ENCODE peak calls at places on chromosomes 11 and 22, in four cellular contexts. One of them, this sample, is unnamed.

GRCh38 chr11:16293204-16293681 is 63.1 kb downstream of the SOX6 start:
- DNase-seq in sigmoid colon: no peak
- DNase-seq in Panc1: no peak
- DNase-seq in prostate gland: no peak
- DNase-seq in this sample: no peak

GRCh38 chr22:27122561-27122960 is 465.2 kb downstream of the MIAT start:
- DNase-seq in prostate gland: no peak
- DNase-seq in Panc1: no peak
- DNase-seq in sigmoid colon: no peak
- DNase-seq in this sample: no peak

GRCh38 chr22:49960967-49961600 is 512 bp downstream of the PIM3 start:
- DNase-seq in sigmoid colon: peak; percentile 76
- DNase-seq in Panc1: no peak
- DNase-seq in prostate gland: peak; percentile 33
- DNase-seq in this sample: no peak

GRCh38 chr11:102458531-102458930 is 6.0 kb upstream of the TMEM123 start:
- DNase-seq in prostate gland: no peak
- DNase-seq in sigmoid colon: no peak
- DNase-seq in Panc1: no peak
- DNase-seq in this sample: no peak

GRCh38 chr11:107249054-107249453 is 208.6 kb downstream of the CWF19L2 start:
- DNase-seq in prostate gland: no peak
- DNase-seq in sigmoid colon: no peak
- DNase-seq in Panc1: no peak
- DNase-seq in this sample: no peak

GRCh38 chr22:26431151-26431995 is 2.3 kb downstream of the ASPHD2 start:
- DNase-seq in Panc1: no peak
- DNase-seq in sigmoid colon: no peak
- DNase-seq in prostate gland: no peak
- DNase-seq in this sample: no peak

GRCh38 chr22:43000441-43001175 is 14.3 kb downstream of the PACSIN2 start:
- DNase-seq in Panc1: no peak
- DNase-seq in sigmoid colon: peak; percentile 53
- DNase-seq in prostate gland: no peak
- DNase-seq in this sample: peak; percentile 24

GRCh38 chr11:116853461-116854073 is 16.1 kb upstream of the APOA1 start:
- DNase-seq in Panc1: peak; percentile 41
- DNase-seq in prostate gland: no peak
- DNase-seq in sigmoid colon: no peak
- DNase-seq in this sample: peak; percentile 89

GRCh38 chr11:123483465-123483864 is 53.4 kb downstream of the GRAMD1B start:
- DNase-seq in prostate gland: no peak
- DNase-seq in sigmoid colon: no peak
- DNase-seq in Panc1: no peak
- DNase-seq in this sample: no peak

GRCh38 chr11:10205928-10206327 is 88.1 kb downstream of the SBF2 start:
- DNase-seq in Panc1: no peak
- DNase-seq in prostate gland: no peak
- DNase-seq in sigmoid colon: no peak
- DNase-seq in this sample: no peak

GRCh38 chr11:57792060-57792541 is 30.5 kb downstream of the CTNND1 start:
- DNase-seq in Panc1: no peak
- DNase-seq in prostate gland: peak; percentile 39
- DNase-seq in sigmoid colon: peak; percentile 80
- DNase-seq in this sample: peak; percentile 97

GRCh38 chr11:8202428-8203160 is 33.8 kb upstream of the RIC3 start:
- DNase-seq in Panc1: no peak
- DNase-seq in sigmoid colon: no peak
- DNase-seq in prostate gland: no peak
- DNase-seq in this sample: no peak

GRCh38 chr11:8217926-8218325 is 45.8 kb downstream of the LMO1 start:
- DNase-seq in Panc1: no peak
- DNase-seq in prostate gland: no peak
- DNase-seq in sigmoid colon: no peak
- DNase-seq in this sample: no peak

GRCh38 chr11:71370895-71371673 is 77.1 kb downstream of the DHCR7 start:
- DNase-seq in Panc1: no peak
- DNase-seq in sigmoid colon: no peak
- DNase-seq in prostate gland: no peak
- DNase-seq in this sample: no peak

GRCh38 chr11:93945596-93945995 is 75.6 kb upstream of the HEPHL1 start:
- DNase-seq in prostate gland: no peak
- DNase-seq in sigmoid colon: no peak
- DNase-seq in Panc1: no peak
- DNase-seq in this sample: no peak

GRCh38 chr11:132072044-132072879 is 701.8 kb downstream of the NTM start:
- DNase-seq in prostate gland: no peak
- DNase-seq in sigmoid colon: no peak
- DNase-seq in Panc1: no peak
- DNase-seq in this sample: no peak

GRCh38 chr11:118287006-118287405 is 17.5 kb upstream of the CD3E start:
- DNase-seq in Panc1: no peak
- DNase-seq in sigmoid colon: no peak
- DNase-seq in prostate gland: no peak
- DNase-seq in this sample: no peak

GRCh38 chr11:91653091-91653754 is 571.4 kb upstream of the FAT3 start:
- DNase-seq in prostate gland: no peak
- DNase-seq in sigmoid colon: peak; percentile 61
- DNase-seq in Panc1: no peak
- DNase-seq in this sample: no peak

GRCh38 chr22:24290459-24290858 is 19.8 kb downstream of the SPECC1L start:
- DNase-seq in prostate gland: no peak
- DNase-seq in sigmoid colon: no peak
- DNase-seq in Panc1: no peak
- DNase-seq in this sample: no peak

GRCh38 chr11:17298302-17298701 is 21.8 kb downstream of the NUCB2 start:
- DNase-seq in Panc1: no peak
- DNase-seq in prostate gland: no peak
- DNase-seq in sigmoid colon: no peak
- DNase-seq in this sample: no peak

GRCh38 chr22:24133187-24133965 is 47.9 kb upstream of the SUSD2 start:
- DNase-seq in Panc1: no peak
- DNase-seq in prostate gland: no peak
- DNase-seq in sigmoid colon: peak; percentile 75
- DNase-seq in this sample: no peak

GRCh38 chr11:76266269-76266668 is 60.0 kb upstream of the WNT11 start:
- DNase-seq in Panc1: peak; percentile 18
- DNase-seq in prostate gland: no peak
- DNase-seq in sigmoid colon: peak; percentile 74
- DNase-seq in this sample: no peak

GRCh38 chr11:46693597-46694012 is 6.8 kb downstream of the ARHGAP1 start:
- DNase-seq in sigmoid colon: no peak
- DNase-seq in prostate gland: no peak
- DNase-seq in Panc1: no peak
- DNase-seq in this sample: no peak

GRCh38 chr11:1303973-1304372 is 5.5 kb downstream of the TOLLIP start:
- DNase-seq in Panc1: no peak
- DNase-seq in sigmoid colon: peak; percentile 82
- DNase-seq in prostate gland: peak; percentile 58
- DNase-seq in this sample: no peak

GRCh38 chr22:45671051-45671782 is 417 bp upstream of the ATXN10 start:
- DNase-seq in prostate gland: no peak
- DNase-seq in sigmoid colon: peak; percentile 73
- DNase-seq in Panc1: no peak
- DNase-seq in this sample: no peak

GRCh38 chr11:133957926-133958325 is 1.2 kb upstream of the IGSF9B start:
- DNase-seq in prostate gland: no peak
- DNase-seq in sigmoid colon: no peak
- DNase-seq in Panc1: no peak
- DNase-seq in this sample: no peak

GRCh38 chr11:126542621-126543020 is 187.1 kb downstream of the ST3GAL4 start:
- DNase-seq in sigmoid colon: no peak
- DNase-seq in prostate gland: no peak
- DNase-seq in Panc1: no peak
- DNase-seq in this sample: no peak

GRCh38 chr11:126545057-126545555 is 189.6 kb downstream of the ST3GAL4 start:
- DNase-seq in sigmoid colon: no peak
- DNase-seq in prostate gland: peak; percentile 69
- DNase-seq in Panc1: no peak
- DNase-seq in this sample: no peak

GRCh38 chr11:126546191-126546590 is 190.7 kb downstream of the ST3GAL4 start:
- DNase-seq in Panc1: no peak
- DNase-seq in prostate gland: no peak
- DNase-seq in sigmoid colon: no peak
- DNase-seq in this sample: no peak

GRCh38 chr11:126543691-126544090 is 188.2 kb downstream of the ST3GAL4 start:
- DNase-seq in prostate gland: peak; percentile 9
- DNase-seq in sigmoid colon: no peak
- DNase-seq in Panc1: no peak
- DNase-seq in this sample: no peak

GRCh38 chr11:126544311-126545056 is 189.0 kb downstream of the ST3GAL4 start:
- DNase-seq in sigmoid colon: peak; percentile 78
- DNase-seq in prostate gland: peak; percentile 88
- DNase-seq in Panc1: no peak
- DNase-seq in this sample: no peak
- H3K4me3 ChIP-seq in sigmoid colon: no peak overlapping the region
- H3K4me3 ChIP-seq in prostate gland: no peak overlapping the region
- H3K4me3 ChIP-seq in Panc1: no peak overlapping the region
- H3K4me3 ChIP-seq in this sample: no peak overlapping the region

GRCh38 chr22:37632174-37633081 is 7.0 kb upstream of the SH3BP1 start:
- DNase-seq in Panc1: no peak
- DNase-seq in prostate gland: no peak
- DNase-seq in sigmoid colon: no peak
- DNase-seq in this sample: no peak

GRCh38 chr22:37635157-37635556 is 4.3 kb upstream of the SH3BP1 start:
- DNase-seq in sigmoid colon: no peak
- DNase-seq in Panc1: no peak
- DNase-seq in prostate gland: no peak
- DNase-seq in this sample: no peak

GRCh38 chr22:37634505-37635002 is 4.9 kb upstream of the SH3BP1 start:
- DNase-seq in sigmoid colon: no peak
- DNase-seq in prostate gland: no peak
- DNase-seq in Panc1: no peak
- DNase-seq in this sample: peak; percentile 57

GRCh38 chr22:37633082-37633692 is 6.3 kb upstream of the SH3BP1 start:
- DNase-seq in prostate gland: no peak
- DNase-seq in Panc1: no peak
- DNase-seq in sigmoid colon: no peak
- DNase-seq in this sample: no peak

DNA sequence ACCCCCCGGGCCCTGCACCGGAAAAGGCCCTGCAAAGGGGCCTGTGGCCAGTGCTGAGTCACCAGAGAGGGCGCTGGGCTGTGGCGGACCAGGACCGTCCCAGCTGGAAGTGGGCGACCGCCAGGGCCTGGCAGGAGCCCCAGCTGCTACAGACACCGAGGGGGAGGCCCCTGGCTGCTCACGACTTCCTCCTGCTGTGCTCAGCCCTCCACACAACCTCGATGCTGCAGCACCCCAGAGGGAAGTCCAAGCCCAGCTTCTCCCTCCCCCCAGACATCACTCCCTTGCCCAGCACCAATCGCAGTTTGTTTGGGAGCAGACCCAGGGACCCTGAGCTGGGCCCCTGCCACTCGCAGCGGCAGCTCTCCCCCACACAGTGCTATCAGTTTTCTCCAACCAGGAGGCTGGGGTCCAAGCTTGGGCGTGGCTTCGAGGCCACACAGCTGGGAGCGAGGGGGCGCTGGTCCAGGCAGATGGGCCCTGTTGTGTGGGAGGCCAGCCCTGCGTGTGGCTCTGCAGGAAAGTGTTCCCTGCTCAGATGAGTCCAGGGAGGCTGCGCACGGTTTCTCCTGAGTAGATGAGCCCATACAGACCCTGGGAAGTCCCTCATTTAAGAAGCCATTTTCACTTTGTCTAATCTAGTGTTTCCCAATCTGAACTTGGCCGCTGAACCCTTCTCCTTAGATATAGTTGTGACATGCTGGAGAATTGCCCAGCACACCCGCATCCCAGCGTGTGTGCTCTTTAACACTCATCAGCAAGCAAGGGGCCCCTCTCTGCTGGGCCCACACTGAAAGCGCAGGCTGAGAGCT is 5.6 kb upstream of the SH3BP1 start:
- DNase-seq in prostate gland: peak; percentile 40
- DNase-seq in sigmoid colon: peak; percentile 95
- DNase-seq in Panc1: no peak
- DNase-seq in this sample: peak; percentile 97
- TF ChIP-seq POLR2AphosphoS5 in prostate gland: no peak
- TF ChIP-seq POLR2AphosphoS5 in sigmoid colon: no peak
- TF ChIP-seq POLR2AphosphoS5 in Panc1: no peak
- TF ChIP-seq POLR2AphosphoS5 in this sample: peak; percentile 86

GRCh38 chr22:37308385-37309200 is 26.3 kb downstream of the CYTH4 start:
- DNase-seq in sigmoid colon: no peak
- DNase-seq in Panc1: no peak
- DNase-seq in prostate gland: no peak
- DNase-seq in this sample: no peak
- H3K4me3 ChIP-seq in sigmoid colon: no peak overlapping the region
- H3K4me3 ChIP-seq in Panc1: no peak overlapping the region
- H3K4me3 ChIP-seq in prostate gland: no peak overlapping the region
- H3K4me3 ChIP-seq in this sample: no peak overlapping the region

GRCh38 chr22:41369089-41369745 is 12.5 kb upstream of the TEF start:
- DNase-seq in sigmoid colon: no peak
- DNase-seq in Panc1: no peak
- DNase-seq in prostate gland: no peak
- DNase-seq in this sample: no peak

GRCh38 chr22:41368543-41368817 is 13.3 kb upstream of the TEF start:
- DNase-seq in prostate gland: no peak
- DNase-seq in sigmoid colon: no peak
- DNase-seq in Panc1: no peak
- DNase-seq in this sample: no peak

GRCh38 chr22:41366323-41367014 is 15.3 kb upstream of the TEF start:
- DNase-seq in prostate gland: no peak
- DNase-seq in sigmoid colon: no peak
- DNase-seq in Panc1: no peak
- DNase-seq in this sample: no peak

GRCh38 chr22:41367039-41367679 is 14.6 kb upstream of the TEF start:
- DNase-seq in Panc1: no peak
- DNase-seq in prostate gland: peak; percentile 94
- DNase-seq in sigmoid colon: peak; percentile 99
- DNase-seq in this sample: peak; percentile 94

DNA sequence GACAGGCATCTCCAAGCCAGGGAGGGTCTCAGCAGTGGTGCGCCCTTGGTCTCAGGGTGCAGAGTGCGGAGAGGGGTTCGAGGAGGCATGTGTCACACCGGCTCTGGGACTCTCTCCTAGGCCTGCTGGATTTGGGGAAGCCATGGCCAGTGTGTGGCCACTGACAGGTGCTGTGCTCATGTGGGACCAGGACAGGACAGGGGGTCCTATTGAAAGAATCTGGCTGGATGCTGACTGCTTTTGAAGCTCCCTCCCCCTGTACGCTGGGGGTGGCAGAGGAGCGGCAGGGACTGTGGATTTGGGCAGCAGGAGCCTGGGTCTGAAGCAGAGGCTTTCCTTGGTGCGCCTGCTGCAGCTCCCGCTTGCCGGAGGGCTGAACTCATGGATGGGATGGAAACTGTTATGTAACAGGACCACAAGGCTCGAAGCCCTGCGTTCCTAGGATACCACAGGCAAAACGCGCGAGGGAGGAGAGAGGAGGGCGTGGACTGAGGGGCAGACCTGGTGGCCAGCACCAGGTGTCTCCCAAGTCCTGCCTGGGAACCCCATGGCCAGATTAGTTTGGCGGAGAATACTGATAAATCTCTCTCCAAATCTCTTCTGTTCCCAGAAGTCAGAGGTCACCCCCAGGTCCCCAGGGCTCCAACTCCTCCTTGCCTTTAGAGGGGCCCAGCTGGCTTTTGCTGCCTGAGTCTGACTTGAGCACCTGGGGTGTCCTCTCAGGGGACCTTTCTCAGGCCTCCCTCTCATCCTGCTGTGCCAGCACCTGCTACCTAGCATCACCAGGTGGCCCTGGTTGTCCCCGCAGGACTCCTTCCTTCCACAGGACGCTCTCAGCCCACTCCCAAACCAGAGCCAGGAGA is 13.8 kb upstream of the TEF start:
- DNase-seq in Panc1: no peak
- DNase-seq in sigmoid colon: peak; percentile 88
- DNase-seq in prostate gland: peak; percentile 23
- DNase-seq in this sample: no peak
- TF ChIP-seq POLR2AphosphoS5 in Panc1: no peak
- TF ChIP-seq POLR2AphosphoS5 in sigmoid colon: peak; percentile 62
- TF ChIP-seq POLR2AphosphoS5 in prostate gland: peak; percentile 12
- TF ChIP-seq POLR2AphosphoS5 in this sample: no peak